ENCODE peak calls at places on chromosomes 12 and 14, in five cellular contexts. M is ovary, H is body of pancreas, U is heart left ventricle, W is endodermal cell. R is an unnamed sample.

GRCh38 chr14:41505491-41505890 is 101.2 kb upstream of the LRFN5 start:
- DNase-seq in H (no peak), W (peak; percentile 63), U (no peak), M (no peak), R (no peak)

GRCh38 chr12:3644103-3644502 is 108.8 kb downstream of the CRACR2A start:
- DNase-seq in M (no peak), W (no peak), U (no peak), H (no peak), R (no peak)

GRCh38 chr12:52245259-52245961 is 12.4 kb downstream of the KRT7 start:
- DNase-seq in W (no peak), U (no peak), M (no peak), H (peak; percentile 77), R (no peak)

GRCh38 chr14:77498984-77499527 is 440 bp upstream of the ISM2 start:
- DNase-seq in M (no peak), H (no peak), W (peak; percentile 83), U (no peak), R (no peak)

GRCh38 chr12:69906411-69907216 is 81.6 kb downstream of the MYRFL start:
- DNase-seq in U (no peak), H (no peak), M (no peak), W (no peak), R (no peak)

GRCh38 chr14:77654001-77654431 is 37.6 kb upstream of the SPTLC2 start:
- DNase-seq in M (no peak), W (peak; percentile 72), H (no peak), U (no peak), R (no peak)

GRCh38 chr12:89701606-89702206 is 6.9 kb downstream of the ATP2B1 start:
- DNase-seq in H (no peak), U (no peak), W (no peak), M (no peak), R (no peak)

GRCh38 chr14:61561657-61562276 is 133.5 kb upstream of the HIF1A start:
- DNase-seq in H (peak; percentile 75), U (peak; percentile 69), M (peak; percentile 56), W (peak; percentile 69), R (peak; percentile 96)

GRCh38 chr12:7383157-7383556 is 60.8 kb downstream of the CD163L1 start:
- DNase-seq in U (no peak), W (no peak), M (no peak), H (peak; percentile 38), R (no peak)

GRCh38 chr12:114479831-114480230 is 73.9 kb upstream of the TBX5 start:
- DNase-seq in U (no peak), M (no peak), W (peak; percentile 87), H (no peak), R (no peak)

GRCh38 chr14:58426819-58427288 is 477 bp downstream of the TIMM9 start:
- DNase-seq in U (peak; percentile 64), M (peak; percentile 74), H (peak; percentile 60), W (peak; percentile 87), R (peak; percentile 79)

GRCh38 chr14:61698216-61698980 is 3.1 kb downstream of the HIF1A start:
- DNase-seq in H (no peak), W (no peak), M (no peak), U (no peak), R (no peak)

GRCh38 chr14:105858676-105859025 is 332.3 kb downstream of the TMEM121 start:
- DNase-seq in W (peak; percentile 3), U (peak; percentile 9), H (peak; percentile 5), M (no peak), R (peak; percentile 30)
- H3K4me3 ChIP-seq in W (no peak overlapping the region), U (no peak overlapping the region), H (no peak overlapping the region), M (no peak overlapping the region), R (no peak overlapping the region)

GRCh38 chr14:80924365-80925103 is 17.0 kb downstream of the CEP128 start:
- DNase-seq in U (no peak), W (no peak), M (no peak), H (no peak), R (no peak)
- H3K4me1 ChIP-seq in U (no peaks in the 10 kb centered on the region), W (no peaks in the 10 kb centered on the region), M (no peaks in the 10 kb centered on the region), H (no peaks in the 10 kb centered on the region), R (no peaks in the 10 kb centered on the region)

DNA sequence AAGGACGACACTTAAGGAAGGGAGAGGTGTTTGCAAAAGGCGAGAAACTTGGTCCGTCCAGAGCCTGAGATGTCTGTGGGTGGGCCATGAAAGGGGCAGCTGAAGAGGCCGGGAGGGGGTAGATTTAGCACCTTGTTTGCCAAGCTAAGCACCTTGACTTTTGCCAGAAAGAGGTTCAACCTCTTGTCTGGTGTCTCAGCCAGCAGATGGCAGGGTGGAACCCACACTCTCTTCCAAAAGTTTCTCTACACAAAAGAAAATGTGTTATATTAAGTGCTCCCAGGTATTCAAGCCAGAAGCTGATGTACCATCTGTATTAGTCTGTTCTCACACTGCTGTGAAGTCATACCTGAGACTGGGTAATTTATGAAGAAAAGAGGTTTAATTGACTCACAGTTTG is 69.9 kb downstream of the SUDS3 start:
- DNase-seq in H (no peak), M (no peak), U (no peak), W (no peak), R (no peak)
- TF ChIP-seq CTCF in H (no peak), M (no peak), U (no peak), W (peak; percentile 65), R (no peak)

DNA sequence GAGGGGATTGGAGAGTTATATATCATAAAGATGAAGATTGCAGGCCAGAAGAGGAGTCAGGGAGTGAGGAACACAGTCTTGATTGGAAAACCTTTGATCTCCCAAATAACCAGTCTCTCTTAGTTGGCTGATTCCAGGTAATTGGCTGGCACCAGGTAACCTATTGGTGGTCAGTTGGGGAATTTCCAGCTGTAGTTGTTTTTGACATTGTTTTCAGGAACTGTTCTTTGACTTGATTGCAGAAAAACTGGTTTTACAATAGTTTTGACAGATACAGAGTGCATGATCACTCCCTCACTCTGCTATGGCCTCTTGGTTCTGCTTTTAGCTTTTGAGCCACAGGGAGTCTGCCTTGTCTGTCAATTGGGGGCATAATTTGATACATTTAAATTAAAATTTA is 71.6 kb downstream of the ZNF641 start:
- DNase-seq in M (no peak), H (no peak), U (no peak), W (no peak), R (no peak)
- H3K4me3 ChIP-seq in M (no peak overlapping the region), H (no peak overlapping the region), U (no peak overlapping the region), W (no peak overlapping the region), R (no peak overlapping the region)

GRCh38 chr14:101851716-101852395 is 90.3 kb downstream of the PPP2R5C start:
- DNase-seq in W (no peak), M (no peak), H (no peak), U (no peak), R (no peak)

GRCh38 chr14:101849125-101849524 is 87.6 kb downstream of the PPP2R5C start:
- DNase-seq in H (no peak), W (no peak), M (no peak), U (no peak), R (no peak)

GRCh38 chr14:101852785-101853184 is 91.3 kb downstream of the PPP2R5C start:
- DNase-seq in M (no peak), U (no peak), W (no peak), H (no peak), R (no peak)

GRCh38 chr14:101849640-101850039 is 88.1 kb downstream of the PPP2R5C start:
- DNase-seq in W (no peak), M (no peak), H (no peak), U (no peak), R (no peak)

DNA sequence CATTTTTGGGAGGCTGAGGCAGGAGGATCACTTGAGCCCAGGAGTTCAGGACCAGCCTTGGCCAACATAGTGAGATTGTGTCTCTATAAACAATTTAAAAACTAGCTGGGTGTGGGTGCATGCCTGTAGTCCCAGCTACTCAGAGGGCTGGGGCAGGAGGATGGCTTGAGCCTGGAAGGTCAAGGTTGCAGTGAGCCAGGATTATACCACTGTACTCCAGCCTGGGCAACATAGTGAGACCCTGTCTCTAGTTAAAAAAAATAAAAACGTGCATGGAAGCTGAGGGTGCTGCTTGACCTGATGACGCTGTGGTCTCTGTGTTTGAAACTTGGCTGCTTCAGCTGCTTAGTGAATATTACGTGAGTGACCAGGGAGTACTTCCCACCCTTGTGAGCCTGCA is 89.7 kb downstream of the PPP2R5C start:
- DNase-seq in M (no peak), H (no peak), U (no peak), W (no peak), R (no peak)
- H3K4me1 ChIP-seq in M (peaks cover 12% of the 10 kb centered on the region), H (peaks cover 22% of the 10 kb centered on the region), U (peaks cover 73% of the 10 kb centered on the region), W (no peaks in the 10 kb centered on the region), R (peaks cover 20% of the 10 kb centered on the region)

GRCh38 chr12:32053881-32054624 is 52.6 kb upstream of the BICD1 start:
- DNase-seq in H (no peak), U (no peak), M (no peak), W (no peak), R (no peak)
- TF ChIP-seq CTCF in H (no peak), U (no peak), M (no peak), W (no peak), R (no peak)

DNA sequence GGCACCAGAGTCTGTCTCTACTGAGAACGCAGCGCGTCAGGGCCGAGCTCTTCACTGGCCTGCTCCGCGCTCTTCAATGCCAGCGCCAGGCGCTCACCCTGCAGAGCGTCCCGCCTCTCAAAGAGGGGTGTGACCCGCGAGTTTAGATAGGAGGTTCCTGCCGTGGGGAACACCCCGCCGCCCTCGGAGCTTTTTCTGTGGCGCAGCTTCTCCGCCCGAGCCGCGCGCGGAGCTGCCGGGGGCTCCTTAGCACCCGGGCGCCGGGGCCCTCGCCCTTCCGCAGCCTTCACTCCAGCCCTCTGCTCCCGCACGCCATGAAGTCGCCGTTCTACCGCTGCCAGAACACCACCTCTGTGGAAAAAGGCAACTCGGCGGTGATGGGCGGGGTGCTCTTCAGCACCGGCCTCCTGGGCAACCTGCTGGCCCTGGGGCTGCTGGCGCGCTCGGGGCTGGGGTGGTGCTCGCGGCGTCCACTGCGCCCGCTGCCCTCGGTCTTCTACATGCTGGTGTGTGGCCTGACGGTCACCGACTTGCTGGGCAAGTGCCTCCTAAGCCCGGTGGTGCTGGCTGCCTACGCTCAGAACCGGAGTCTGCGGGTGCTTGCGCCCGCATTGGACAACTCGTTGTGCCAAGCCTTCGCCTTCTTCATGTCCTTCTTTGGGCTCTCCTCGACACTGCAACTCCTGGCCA is at the start of gene PTGDR:
- DNase-seq in U (peak; percentile 38), M (no peak), W (peak; percentile 83), H (no peak), R (no peak)
- H3K4me3 ChIP-seq in U (peak within 1 kb of the TSS; percentile 54), M (peak within 1 kb of the TSS; percentile 47), W (peak within 1 kb of the TSS; percentile 76), H (no peak within 1 kb of the TSS), R (no peak within 1 kb of the TSS)

GRCh38 chr12:11693068-11693467 is 43.6 kb downstream of the ETV6 start:
- DNase-seq in W (no peak), H (no peak), M (no peak), U (no peak), R (no peak)

GRCh38 chr12:11693626-11694025 is 44.2 kb downstream of the ETV6 start:
- DNase-seq in M (no peak), U (no peak), W (no peak), H (no peak), R (no peak)

GRCh38 chr12:11696084-11696483 is 46.6 kb downstream of the ETV6 start:
- DNase-seq in M (no peak), U (no peak), H (no peak), W (no peak), R (no peak)

GRCh38 chr12:11695321-11695720 is 45.8 kb downstream of the ETV6 start:
- DNase-seq in U (no peak), H (peak; percentile 63), M (no peak), W (no peak), R (no peak)

DNA sequence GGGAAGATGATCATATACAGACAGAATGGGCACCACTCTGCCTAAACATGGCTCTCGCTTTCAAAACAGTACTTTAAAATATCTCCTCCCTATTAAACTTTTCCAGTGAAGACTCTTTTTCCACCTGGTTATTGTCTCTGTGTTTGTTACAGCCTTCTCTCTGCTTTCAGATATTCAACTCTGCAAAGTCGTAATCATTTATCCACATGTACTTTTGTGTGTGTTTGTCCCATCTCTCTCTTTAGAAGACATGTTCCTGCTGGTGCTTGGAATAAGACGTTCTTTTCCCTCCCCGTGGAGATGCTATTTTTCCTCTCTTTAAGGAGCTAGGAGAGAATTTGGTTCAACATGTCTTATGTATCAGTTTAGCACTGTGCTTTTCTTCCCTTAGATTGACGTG is 45.1 kb downstream of the ETV6 start:
- DNase-seq in W (no peak), H (no peak), U (no peak), M (no peak), R (no peak)
- H3K4me1 ChIP-seq in W (no peaks in the 10 kb centered on the region), H (peaks cover 44% of the 10 kb centered on the region), U (peaks cover 8% of the 10 kb centered on the region), M (peaks cover 3% of the 10 kb centered on the region), R (peaks cover 6% of the 10 kb centered on the region)

R was measured in BE2C.